ENCODE peak calls at places on chromosomes 4 and X, in four cellular contexts. Q is body of pancreas; F is activated naive CD8-positive, alpha-beta T cell treated with anti-CD3 and anti-CD28 coated beads, Interleukin-2, amount 50 U/mL, for 16 hours; A is hypothalamus. M is an unnamed sample.

GRCh38 chr4:39044947-39045734 is 12.9 kb upstream of the TMEM156 start:
- DNase-seq in Q (peak; percentile 51), F (no peak), A (no peak), M (peak; percentile 65)

GRCh38 chrX:119669424-119670037 is 23.4 kb downstream of the SEPTIN6 start:
- DNase-seq in A (no peak), Q (peak; percentile 45), F (no peak), M (no peak)

GRCh38 chr4:183175631-183176232 is 76.7 kb downstream of the WWC2 start:
- DNase-seq in F (no peak), Q (no peak), A (no peak), M (no peak)

GRCh38 chrX:153689654-153690465 is 2.1 kb downstream of the SLC6A8 start:
- DNase-seq in Q (no peak), A (no peak), F (no peak), M (no peak)

GRCh38 chr4:108425988-108426387 is 194.4 kb upstream of the RPL34 start:
- DNase-seq in A (no peak), Q (no peak), F (no peak), M (no peak)

GRCh38 chrX:124211312-124211942 is 121.0 kb upstream of the TEX13D start:
- DNase-seq in F (no peak), Q (no peak), A (no peak), M (no peak)

GRCh38 chr4:38413524-38414341 is 250.3 kb upstream of the KLF3 start:
- DNase-seq in F (no peak), A (no peak), Q (no peak), M (no peak)

GRCh38 chrX:134371133-134371532 is 88.8 kb upstream of the HPRT1 start:
- DNase-seq in F (no peak), Q (no peak), A (no peak), M (no peak)

GRCh38 chrX:133375558-133376340 is 39.5 kb downstream of the GPC4 start:
- DNase-seq in F (no peak), Q (peak; percentile 56), A (peak; percentile 15), M (no peak)